ENCODE peak calls at places on chromosomes 5 and 9, in six cellular contexts. U, X, L, Y, A and Z are unnamed samples.

GRCh38 chr5:173204185-173204979 is 30.6 kb downstream of the NKX2-5 start:
- DNase-seq in L (no peak), U (no peak), Y (no peak), X (peak), A (peak), Z (peak)

GRCh38 chr9:95506692-95507455 is 9.9 kb downstream of the PTCH1 start:
- DNase-seq in A (peak), L (no peak), U (peak), Y (peak), X (peak), Z (peak)

GRCh38 chr5:128537306-128537998 is 593 bp downstream of the FBN2 start:
- DNase-seq in A (peak), X (peak), L (no peak), U (no peak), Y (peak), Z (peak)

GRCh38 chr9:95816716-95817115 is 58.8 kb upstream of the ERCC6L2 start:
- DNase-seq in Y (no peak), L (no peak), X (peak), A (no peak), U (no peak), Z (peak)

GRCh38 chr5:172637122-172637580 is 3.9 kb upstream of the NEURL1B start:
- DNase-seq in X (peak), A (no peak), Y (no peak), L (no peak), U (no peak), Z (no peak)

GRCh38 chr5:1949253-1949652 is 66.5 kb upstream of the IRX4 start:
- DNase-seq in Y (no peak), U (no peak), X (no peak), L (no peak), A (no peak), Z (no peak)

GRCh38 chr9:78462616-78463015 is 165.7 kb downstream of the PSAT1 start:
- DNase-seq in L (no peak), U (no peak), A (no peak), Y (no peak), X (peak), Z (peak)

GRCh38 chr9:24479266-24479665 is 66.4 kb downstream of the IZUMO3 start:
- DNase-seq in U (no peak), Y (no peak), A (no peak), L (no peak), X (no peak), Z (no peak)

GRCh38 chr5:152314196-152314829 is 90.8 kb downstream of the NMUR2 start:
- DNase-seq in A (no peak), L (no peak), Y (no peak), U (no peak), X (no peak), Z (no peak)

GRCh38 chr5:154403234-154403633 is 42.6 kb upstream of the SAP30L start:
- DNase-seq in L (no peak), U (no peak), Y (peak), X (no peak), A (no peak), Z (no peak)

GRCh38 chr9:95336281-95336680 is 18.8 kb upstream of the FANCC start:
- DNase-seq in L (peak), Y (no peak), X (no peak), A (peak), U (peak), Z (no peak)

GRCh38 chr9:121453232-121453892 is 46.3 kb downstream of the GGTA1 start:
- DNase-seq in L (no peak), A (peak), X (no peak), U (no peak), Y (no peak), Z (no peak)

GRCh38 chr5:177357459-177358332 is at the start of gene RGS14:
- DNase-seq in L (peak), A (peak), X (peak), Y (no peak), U (peak), Z (peak)

GRCh38 chr9:119675951-119676350 is 306.7 kb upstream of the BRINP1 start:
- DNase-seq in U (no peak), L (no peak), A (no peak), X (no peak), Y (no peak), Z (no peak)

GRCh38 chr5:3801967-3802366 is 206.3 kb downstream of the IRX1 start:
- DNase-seq in Y (no peak), X (no peak), U (no peak), L (no peak), A (no peak), Z (no peak)

GRCh38 chr5:54251981-54252380 is 58.4 kb downstream of the ARL15 start:
- DNase-seq in U (no peak), Y (no peak), X (peak), A (no peak), L (no peak), Z (no peak)

GRCh38 chr9:42388846-42389245 is 205.4 kb downstream of the SPATA31A6 start:
- DNase-seq in A (no peak), X (no peak), U (no peak), L (no peak), Y (no peak), Z (no peak)